ENCODE peak calls at places on chromosomes 6 and 20, in eight cellular contexts. H, G, T, M, B, W, D and P are unnamed samples.

GRCh38 chr20:53957421-53958172 is 112.8 kb downstream of the BCAS1 start:
- DNase-seq in W (no peak), T (no peak), H (no peak), G (no peak), M (no peak), D (no peak), B (no peak), P (peak)

GRCh38 chr6:25682324-25682723 is 30.3 kb downstream of the SCGN start:
- DNase-seq in T (no peak), W (no peak), G (no peak), D (no peak), H (no peak), B (no peak), M (no peak), P (no peak)

GRCh38 chr20:50146732-50147662 is 6.5 kb downstream of the PEDS1 start:
- DNase-seq in T (no peak), B (peak), M (no peak), G (no peak), D (peak), H (peak), W (no peak), P (peak)

GRCh38 chr6:87154641-87155271 is 609 bp upstream of the ZNF292 start:
- DNase-seq in D (peak), M (peak), G (no peak), B (peak), T (peak), H (no peak), W (peak), P (no peak)

GRCh38 chr6:17224056-17224455 is 57.1 kb upstream of the RBM24 start:
- DNase-seq in T (no peak), W (no peak), M (no peak), B (no peak), G (no peak), D (no peak), H (no peak), P (no peak)

GRCh38 chr6:127879685-127880084 is 21.2 kb downstream of the THEMIS start:
- DNase-seq in M (no peak), G (peak), W (no peak), D (peak), H (peak), B (peak), T (no peak), P (no peak)

GRCh38 chr6:42423244-42423643 is 28.5 kb downstream of the TRERF1 start:
- DNase-seq in T (no peak), H (peak), W (no peak), G (no peak), D (no peak), M (no peak), B (peak), P (no peak)

GRCh38 chr6:147161974-147162495 is 42.2 kb upstream of the STXBP5 start:
- DNase-seq in W (no peak), T (peak), G (no peak), H (no peak), M (no peak), D (peak), B (no peak), P (peak)

GRCh38 chr6:21947751-21948386 is 349.0 kb downstream of the PRL start:
- DNase-seq in M (no peak), B (no peak), G (no peak), D (peak), H (no peak), T (no peak), W (no peak), P (peak)

GRCh38 chr20:34302312-34302722 is 838 bp downstream of the AHCY start:
- DNase-seq in G (no peak), M (no peak), B (peak), D (no peak), T (no peak), H (no peak), W (no peak), P (no peak)

GRCh38 chr20:58698741-58699141 is 6.1 kb downstream of the NPEPL1 start:
- DNase-seq in W (no peak), T (no peak), H (no peak), G (peak), M (no peak), D (no peak), B (no peak), P (no peak)

GRCh38 chr6:36717871-36718540 is 20.4 kb downstream of the RAB44 start:
- DNase-seq in M (no peak), G (no peak), H (no peak), W (no peak), B (no peak), D (peak), T (no peak), P (no peak)

GRCh38 chr20:58078741-58079522 is 149.5 kb downstream of the ANKRD60 start:
- DNase-seq in M (peak), D (no peak), B (no peak), T (peak), H (no peak), G (no peak), W (no peak), P (peak)

GRCh38 chr6:111417181-111417585 is 65.8 kb downstream of the REV3L start:
- DNase-seq in G (no peak), M (no peak), H (no peak), T (no peak), W (peak), B (no peak), D (peak), P (peak)

GRCh38 chr6:112863753-112864152 is 516.6 kb downstream of the RFPL4B start:
- DNase-seq in W (no peak), B (no peak), M (no peak), T (no peak), G (no peak), D (no peak), H (no peak), P (no peak)

GRCh38 chr20:9608639-9609440 is 94.5 kb downstream of the LAMP5 start:
- DNase-seq in M (no peak), H (no peak), G (no peak), B (peak), D (peak), T (no peak), W (no peak), P (no peak)

GRCh38 chr20:17912916-17913315 is 55.7 kb downstream of the SNX5 start:
- DNase-seq in W (no peak), G (no peak), M (no peak), H (no peak), D (no peak), T (no peak), B (no peak), P (no peak)

GRCh38 chr6:124512431-124512830 is 449.8 kb upstream of the RNF217 start:
- DNase-seq in W (no peak), H (no peak), B (no peak), G (no peak), T (no peak), D (peak), M (no peak), P (no peak)

GRCh38 chr20:10501377-10501776 is 66.3 kb downstream of the SLX4IP start:
- DNase-seq in G (no peak), T (no peak), M (no peak), B (no peak), D (peak), W (no peak), H (peak), P (no peak)

GRCh38 chr6:28814032-28814976 is 109.5 kb downstream of the TRIM27 start:
- DNase-seq in M (no peak), T (no peak), B (no peak), W (no peak), D (no peak), H (no peak), G (no peak), P (no peak)

GRCh38 chr6:150478651-150479498 is 110.1 kb downstream of the IYD start:
- DNase-seq in W (no peak), H (no peak), T (no peak), D (no peak), B (no peak), M (no peak), G (no peak), P (no peak)

GRCh38 chr6:169618526-169619490 is 83.0 kb downstream of the WDR27 start:
- DNase-seq in D (no peak), G (no peak), H (no peak), W (no peak), B (no peak), T (peak), M (peak), P (no peak)

GRCh38 chr6:136774228-136775041 is 17.8 kb downstream of the MAP3K5 start:
- DNase-seq in G (no peak), D (peak), B (no peak), H (no peak), W (no peak), M (no peak), T (no peak), P (peak)

GRCh38 chr20:14761903-14762302 is 424.5 kb upstream of the FLRT3 start:
- DNase-seq in H (no peak), T (no peak), D (no peak), W (no peak), B (no peak), M (no peak), G (no peak), P (no peak)